ENCODE peak calls at places on chromosomes 16 and 17, in ten cellular contexts. G is germinal center; S is activated naive CD8-positive, alpha-beta T cell treated with anti-CD3 and anti-CD28 coated beads, Interleukin-2, amount 50 U/mL, for 16 hours; I is HCT116; X is neural crest cell; F is upper lobe of right lung; L is transverse colon; R is effector memory CD4-positive, alpha-beta T cell; M is NCI-H1694 treated with DMSO at 0.1 percent for 48 hours; O is natural killer cell. A is an unnamed sample.

GRCh38 chr16:990516-991291 is 9.1 kb downstream of the SOX8 start:
- DNase-seq in G (no peak), S (no peak), I (no peak), X (no peak), F (no peak), L (no peak), R (no peak), M (no peak), O (no peak), A (no peak)

GRCh38 chr16:58509256-58510096 is 5.8 kb upstream of the SETD6 start:
- DNase-seq in G (no peak), S (no peak), I (no peak), X (no peak), F (peak), L (no peak), R (no peak), M (no peak), O (no peak), A (no peak)

GRCh38 chr17:68318103-68318991 is 27.1 kb downstream of the ARSG start:
- DNase-seq in G (no peak), S (no peak), I (peak), X (no peak), F (no peak), L (no peak), R (no peak), M (no peak), O (no peak), A (peak)

GRCh38 chr17:64608571-64608981 is 53.5 kb downstream of the SMURF2 start:
- DNase-seq in G (no peak), S (no peak), I (no peak), X (no peak), F (no peak), L (no peak), R (no peak), M (no peak), O (no peak), A (no peak)

GRCh38 chr17:81365601-81366585 is 29.4 kb upstream of the BAHCC1 start:
- DNase-seq in G (no peak), S (no peak), I (peak), X (no peak), F (peak), L (peak), R (no peak), M (no peak), O (no peak), A (no peak)

GRCh38 chr16:426115-426905 is 861 bp downstream of the RAB11FIP3 start:
- DNase-seq in G (no peak), S (no peak), I (no peak), X (no peak), F (no peak), L (peak), R (no peak), M (no peak), O (peak), A (no peak)

GRCh38 chr16:28822520-28823290 is at the start of gene ATXN2L:
- DNase-seq in G (peak), S (peak), I (peak), X (peak), F (peak), L (peak), R (peak), M (peak), O (peak), A (peak)

GRCh38 chr16:58026139-58026704 is 668 bp downstream of the MMP15 start:
- DNase-seq in G (peak), S (no peak), I (no peak), X (peak), F (peak), L (peak), R (no peak), M (no peak), O (no peak), A (no peak)

GRCh38 chr16:16029431-16030011 is 80.1 kb downstream of the ABCC1 start:
- DNase-seq in G (no peak), S (no peak), I (no peak), X (no peak), F (no peak), L (no peak), R (no peak), M (no peak), O (no peak), A (no peak)

GRCh38 chr16:69619514-69619913 is 53.7 kb downstream of the NFAT5 start:
- DNase-seq in G (no peak), S (no peak), I (no peak), X (no peak), F (no peak), L (no peak), R (no peak), M (no peak), O (no peak), A (no peak)

GRCh38 chr16:9134306-9134705 is 42.9 kb downstream of the HAPSTR1 start:
- DNase-seq in G (no peak), S (no peak), I (no peak), X (no peak), F (peak), L (no peak), R (no peak), M (no peak), O (no peak), A (no peak)

GRCh38 chr17:7888184-7888920 is at the start of gene CHD3:
- DNase-seq in G (no peak), S (no peak), I (no peak), X (no peak), F (no peak), L (peak), R (peak), M (peak), O (no peak), A (no peak)

GRCh38 chr17:14805348-14805747 is 459.8 kb downstream of the PMP22 start:
- DNase-seq in G (no peak), S (no peak), I (no peak), X (no peak), F (no peak), L (no peak), R (no peak), M (no peak), O (no peak), A (no peak)

GRCh38 chr17:53749178-53749577 is 73.5 kb upstream of the KIF2B start:
- DNase-seq in G (no peak), S (no peak), I (no peak), X (no peak), F (no peak), L (no peak), R (no peak), M (peak), O (no peak), A (no peak)

GRCh38 chr17:32523827-32524552 is 37.2 kb downstream of the CDK5R1 start:
- DNase-seq in G (peak), S (no peak), I (no peak), X (no peak), F (no peak), L (no peak), R (no peak), M (no peak), O (no peak), A (no peak)

GRCh38 chr17:80603380-80603779 is 58.7 kb downstream of the RPTOR start:
- DNase-seq in G (no peak), S (no peak), I (no peak), X (no peak), F (no peak), L (no peak), R (no peak), M (no peak), O (no peak), A (no peak)

GRCh38 chr16:57764341-57765159 is 29.0 kb downstream of the KATNB1 start:
- DNase-seq in G (peak), S (no peak), I (peak), X (no peak), F (no peak), L (no peak), R (no peak), M (no peak), O (peak), A (peak)

GRCh38 chr17:14919049-14919545 is 346.0 kb downstream of the PMP22 start:
- DNase-seq in G (no peak), S (no peak), I (no peak), X (peak), F (no peak), L (no peak), R (no peak), M (no peak), O (no peak), A (no peak)

GRCh38 chr16:83802135-83802534 is 5.6 kb upstream of the HSBP1 start:
- DNase-seq in G (no peak), S (no peak), I (no peak), X (no peak), F (no peak), L (no peak), R (no peak), M (no peak), O (no peak), A (no peak)

GRCh38 chr16:13419589-13419988 is 500.4 kb upstream of the ERCC4 start:
- DNase-seq in G (no peak), S (no peak), I (no peak), X (no peak), F (no peak), L (no peak), R (no peak), M (no peak), O (no peak), A (no peak)

GRCh38 chr17:59719526-59719925 is 12.1 kb downstream of the VMP1 start:
- DNase-seq in G (no peak), S (no peak), I (no peak), X (no peak), F (no peak), L (no peak), R (no peak), M (no peak), O (no peak), A (no peak)

GRCh38 chr16:4337540-4338088 is 13.5 kb downstream of the PAM16 start:
- DNase-seq in G (no peak), S (no peak), I (no peak), X (no peak), F (no peak), L (no peak), R (no peak), M (no peak), O (no peak), A (no peak)

GRCh38 chr17:70610161-70610560 is 440.8 kb downstream of the KCNJ2 start:
- DNase-seq in G (no peak), S (no peak), I (no peak), X (no peak), F (no peak), L (no peak), R (no peak), M (no peak), O (no peak), A (no peak)

GRCh38 chr16:87538160-87538559 is 45.3 kb upstream of the ZCCHC14 start:
- DNase-seq in G (no peak), S (no peak), I (no peak), X (no peak), F (no peak), L (no peak), R (no peak), M (no peak), O (no peak), A (no peak)

GRCh38 chr16:87927195-87927562 is 9.2 kb downstream of the CA5A start:
- DNase-seq in G (no peak), S (no peak), I (no peak), X (no peak), F (no peak), L (no peak), R (no peak), M (no peak), O (no peak), A (no peak)

GRCh38 chr17:34384271-34384670 is 21.2 kb upstream of the CCL1 start:
- DNase-seq in G (no peak), S (no peak), I (no peak), X (no peak), F (no peak), L (no peak), R (no peak), M (no peak), O (no peak), A (no peak)

GRCh38 chr17:76414334-76415295 is 30.2 kb downstream of the SPHK1 start:
- DNase-seq in G (no peak), S (no peak), I (no peak), X (no peak), F (peak), L (peak), R (no peak), M (peak), O (no peak), A (peak)

GRCh38 chr16:29664133-29664912 is 1.3 kb downstream of the SPN start:
- DNase-seq in G (peak), S (no peak), I (no peak), X (peak), F (peak), L (peak), R (peak), M (no peak), O (peak), A (no peak)